ENCODE peak calls at places on chromosomes 5 and 9, in eight cellular contexts. E is ACHN, J is AG08396, M is T-helper 9 cell, A is fibroblast of mammary gland, K is lower leg skin, G is Right ventricle myocardium superior, Q is hypothalamus. P is an unnamed sample.

GRCh38 chr5:43037929-43038510 is 2.1 kb downstream of the ANXA2R start:
- DNase-seq in A (peak; percentile 54), J (peak; percentile 38), Q (no peak), G (no peak), M (no peak), E (no peak), K (no peak), P (peak; percentile 75)

GRCh38 chr5:163950248-163950647 is 444.8 kb downstream of the MAT2B start:
- DNase-seq in K (no peak), E (no peak), A (no peak), M (no peak), Q (no peak), G (no peak), J (no peak), P (no peak)

GRCh38 chr5:127203818-127204217 is 86.8 kb upstream of the MEGF10 start:
- DNase-seq in G (no peak), A (peak; percentile 86), Q (no peak), E (no peak), M (no peak), K (no peak), J (no peak), P (no peak)

GRCh38 chr9:86557063-86557766 is 203.0 kb upstream of the TUT7 start:
- DNase-seq in G (no peak), Q (no peak), M (no peak), A (peak; percentile 96), J (peak; percentile 76), K (peak; percentile 41), E (no peak), P (no peak)

GRCh38 chr9:19517202-19517942 is 108.6 kb downstream of the ACER2 start:
- DNase-seq in K (no peak), G (no peak), Q (no peak), A (no peak), J (no peak), M (no peak), E (peak; percentile 31), P (peak; percentile 29)

GRCh38 chr9:126853667-126854066 is 6.8 kb upstream of the ZBTB34 start:
- DNase-seq in J (peak; percentile 34), G (no peak), Q (no peak), M (no peak), A (no peak), K (no peak), E (no peak), P (no peak)

GRCh38 chr9:137253717-137254623 is 1.2 kb upstream of the NELFB start:
- DNase-seq in G (no peak), E (no peak), J (no peak), Q (no peak), K (no peak), M (no peak), A (no peak), P (no peak)

GRCh38 chr5:133203317-133204305 is 151.8 kb downstream of the HSPA4 start:
- DNase-seq in E (no peak), A (no peak), M (no peak), Q (no peak), K (no peak), J (no peak), G (no peak), P (no peak)

GRCh38 chr9:120698766-120699165 is 15.5 kb downstream of the MEGF9 start:
- DNase-seq in M (no peak), A (peak; percentile 25), G (no peak), J (no peak), Q (no peak), K (no peak), E (no peak), P (no peak)

GRCh38 chr5:177604116-177604521 is 4.2 kb downstream of the B4GALT7 start:
- DNase-seq in G (no peak), J (no peak), A (no peak), M (no peak), Q (no peak), E (no peak), K (no peak), P (no peak)

GRCh38 chr9:71729816-71730526 is 38.3 kb downstream of the CEMIP2 start:
- DNase-seq in M (no peak), A (no peak), J (no peak), E (no peak), Q (no peak), K (no peak), G (no peak), P (no peak)

GRCh38 chr5:73435640-73436534 is 12.7 kb downstream of the FOXD1 start:
- DNase-seq in K (no peak), E (no peak), J (no peak), G (no peak), M (no peak), Q (no peak), A (no peak), P (no peak)

GRCh38 chr9:83355729-83356128 is 182.5 kb downstream of the FRMD3 start:
- DNase-seq in K (no peak), M (no peak), Q (no peak), A (no peak), G (peak; percentile 70), J (no peak), E (no peak), P (no peak)

GRCh38 chr5:29524197-29524596 is 1669.3 kb upstream of the CDH6 start:
- DNase-seq in Q (no peak), M (no peak), A (no peak), G (no peak), J (no peak), E (no peak), K (no peak), P (no peak)

GRCh38 chr9:81687521-81688261 is 1.7 kb downstream of the TLE1 start:
- DNase-seq in G (peak; percentile 61), M (no peak), Q (peak; percentile 26), J (peak; percentile 23), E (peak; percentile 19), K (peak; percentile 30), A (no peak), P (no peak)

GRCh38 chr5:116502616-116503015 is 72.0 kb downstream of the SEMA6A start:
- DNase-seq in A (peak; percentile 59), G (no peak), Q (no peak), J (no peak), K (no peak), M (no peak), E (peak; percentile 47), P (no peak)

GRCh38 chr5:72347801-72348305 is 27.7 kb downstream of the PTCD2 start:
- DNase-seq in G (no peak), M (no peak), A (peak; percentile 97), J (peak; percentile 61), K (no peak), E (peak; percentile 70), Q (no peak), P (no peak)

GRCh38 chr5:135066781-135067430 is 32.9 kb upstream of the PITX1 start:
- DNase-seq in G (no peak), A (no peak), J (no peak), Q (no peak), M (no peak), K (no peak), E (no peak), P (no peak)

GRCh38 chr9:18989865-18990264 is 43.1 kb downstream of the SAXO1 start:
- DNase-seq in E (no peak), A (no peak), K (no peak), Q (no peak), G (no peak), J (no peak), M (no peak), P (no peak)

GRCh38 chr9:83024501-83025125 is 38.3 kb downstream of the RASEF start:
- DNase-seq in Q (no peak), J (no peak), M (no peak), K (no peak), G (no peak), E (no peak), A (no peak), P (no peak)

GRCh38 chr5:36373527-36374086 is 71.9 kb upstream of the RANBP3L start:
- DNase-seq in M (no peak), G (peak; percentile 77), K (peak; percentile 94), A (peak; percentile 97), Q (no peak), J (no peak), E (peak; percentile 9), P (no peak)

GRCh38 chr9:120971938-120972337 is 45.3 kb upstream of the TRAF1 start:
- DNase-seq in E (no peak), J (no peak), M (no peak), Q (no peak), G (no peak), A (no peak), K (no peak), P (no peak)

GRCh38 chr5:157459715-157460599 is at the start of gene NIPAL4:
- DNase-seq in G (peak; percentile 42), A (no peak), E (peak; percentile 44), K (no peak), J (peak; percentile 45), Q (no peak), M (peak; percentile 8), P (no peak)